ENCODE peak calls at places on chromosomes 3 and 15, in six cellular contexts. C is OCI-LY7, U is neural progenitor cell, R is left lung, W is RWPE1, V is Peyer's patch. M is an unnamed sample.

GRCh38 chr3:63625161-63625560 is 27.3 kb upstream of the SNTN start:
- DNase-seq in C (no peak), V (no peak), R (no peak), W (peak), U (no peak), M (no peak)

GRCh38 chr3:156535162-156535627 is 19.7 kb downstream of the SSR3 start:
- DNase-seq in U (no peak), R (peak), V (no peak), W (peak), C (peak), M (peak)

GRCh38 chr15:43958894-43959330 is 132.1 kb downstream of the WDR76 start:
- DNase-seq in W (peak), C (no peak), U (peak), R (no peak), V (no peak), M (no peak)

GRCh38 chr3:43995078-43995928 is 246.4 kb upstream of the TOPAZ1 start:
- DNase-seq in C (peak), R (no peak), V (peak), W (peak), U (peak), M (no peak)

GRCh38 chr3:122247825-122248185 is 64.3 kb downstream of the CASR start:
- DNase-seq in W (no peak), C (peak), R (no peak), U (no peak), V (peak), M (no peak)

GRCh38 chr15:94704421-94704820 is 473.1 kb downstream of the MCTP2 start:
- DNase-seq in W (no peak), C (no peak), V (no peak), R (no peak), U (no peak), M (no peak)

GRCh38 chr3:81434171-81434570 is 327.3 kb downstream of the GBE1 start:
- DNase-seq in C (no peak), W (no peak), V (no peak), U (no peak), R (no peak), M (no peak)

GRCh38 chr3:49914906-49915305 is 11.2 kb upstream of the MST1R start:
- DNase-seq in V (no peak), R (no peak), U (no peak), C (no peak), W (no peak), M (no peak)

GRCh38 chr15:68054658-68055223 is 626 bp downstream of the PIAS1 start:
- DNase-seq in C (peak), V (peak), R (peak), U (peak), W (peak), M (peak)

GRCh38 chr3:120425877-120426276 is 24.9 kb downstream of the FSTL1 start:
- DNase-seq in W (no peak), R (no peak), C (no peak), U (no peak), V (no peak), M (no peak)

GRCh38 chr3:193544289-193544688 is 10.4 kb downstream of the ATP13A4 start:
- DNase-seq in V (no peak), C (no peak), U (no peak), R (no peak), W (no peak), M (no peak)

GRCh38 chr3:42061042-42061710 is 30.0 kb upstream of the TRAK1 start:
- DNase-seq in W (no peak), V (no peak), R (no peak), U (no peak), C (no peak), M (no peak)

GRCh38 chr3:115857518-115858136 is 234.3 kb downstream of the GAP43 start:
- DNase-seq in W (no peak), V (no peak), U (no peak), C (no peak), R (no peak), M (no peak)

GRCh38 chr3:183892610-183893214 is 8.0 kb upstream of the PARL start:
- DNase-seq in R (no peak), U (no peak), V (no peak), C (no peak), W (no peak), M (no peak)

GRCh38 chr3:123695152-123695551 is 110.3 kb upstream of the HACD2 start:
- DNase-seq in W (no peak), V (no peak), R (no peak), U (no peak), C (no peak), M (no peak)

GRCh38 chr15:80645494-80646065 is 49.5 kb upstream of the ABHD17C start:
- DNase-seq in W (no peak), U (no peak), R (no peak), C (no peak), V (no peak), M (no peak)

GRCh38 chr3:71931930-71932329 is 147.0 kb upstream of the PROK2 start:
- DNase-seq in C (no peak), W (no peak), U (no peak), V (no peak), R (no peak), M (no peak)

GRCh38 chr3:58522759-58523425 is 14.1 kb downstream of the ACOX2 start:
- DNase-seq in V (no peak), R (no peak), C (no peak), U (no peak), W (no peak), M (no peak)

GRCh38 chr3:58528629-58529028 is 8.4 kb downstream of the ACOX2 start:
- DNase-seq in C (no peak), W (peak), R (peak), U (no peak), V (no peak), M (no peak)

GRCh38 chr3:58524326-58524888 is 12.6 kb downstream of the ACOX2 start:
- DNase-seq in V (no peak), U (no peak), C (no peak), W (no peak), R (no peak), M (peak)

GRCh38 chr3:58529516-58530353 is 7.3 kb downstream of the ACOX2 start:
- DNase-seq in W (no peak), U (peak), C (peak), V (no peak), R (no peak), M (no peak)

DNA sequence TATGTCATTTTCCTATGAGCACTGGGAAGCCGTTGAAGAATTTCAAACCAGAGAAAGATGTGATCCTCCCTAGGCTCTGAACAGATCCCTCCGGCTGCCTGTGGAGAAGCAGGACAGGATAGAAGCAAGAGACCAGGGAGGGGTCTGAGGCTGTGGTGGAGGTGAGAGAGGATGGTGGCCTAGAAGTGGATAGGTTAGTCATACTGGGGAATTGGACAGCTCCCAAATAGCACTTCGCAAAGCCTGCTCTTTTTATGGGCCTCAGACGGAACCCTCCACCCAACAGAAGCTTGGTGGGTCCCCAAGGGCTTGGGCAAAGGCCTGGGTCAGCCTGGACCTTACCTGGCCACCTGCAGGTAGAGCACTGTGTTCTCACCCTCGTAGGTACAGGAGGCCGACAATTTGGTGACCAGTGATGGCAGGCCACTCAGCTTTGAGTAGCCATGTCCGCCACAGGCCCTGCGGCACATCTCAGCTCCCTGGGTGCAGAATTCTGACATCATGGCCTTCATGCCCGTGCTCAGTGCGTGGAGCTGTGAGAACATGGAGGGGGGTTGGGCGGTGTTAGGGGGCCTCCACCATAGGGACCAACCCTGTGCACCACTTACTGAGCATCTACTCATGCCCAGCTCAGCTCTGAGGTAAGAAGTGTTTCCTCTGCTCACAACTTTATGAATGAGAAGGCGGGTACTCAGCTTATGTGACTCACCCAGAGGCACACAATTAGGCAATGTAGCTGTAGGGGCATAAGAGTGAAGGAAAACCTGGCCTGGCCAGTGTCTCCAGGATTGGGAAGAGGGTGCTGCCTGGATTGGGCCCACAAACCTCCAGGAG is 10.6 kb downstream of the ACOX2 start:
- DNase-seq in C (no peak), R (no peak), W (peak), U (no peak), V (no peak), M (no peak)
- TF ChIP-seq CTCF in C (no peak), R (no peak), W (no peak), U (no peak), V (no peak), M (no peak)

GRCh38 chr3:188931531-188931930 is 240.2 kb upstream of the TPRG1 start:
- DNase-seq in C (peak), W (no peak), V (no peak), U (no peak), R (no peak), M (no peak)

GRCh38 chr3:188927971-188928370 is 243.8 kb upstream of the TPRG1 start:
- DNase-seq in U (no peak), R (no peak), W (no peak), V (no peak), C (no peak), M (no peak)

GRCh38 chr3:188926141-188926540 is 245.6 kb upstream of the TPRG1 start:
- DNase-seq in U (no peak), C (no peak), V (no peak), R (no peak), W (no peak), M (no peak)

GRCh38 chr3:188926741-188927650 is 244.8 kb upstream of the TPRG1 start:
- DNase-seq in V (no peak), C (no peak), R (no peak), W (no peak), U (no peak), M (no peak)

GRCh38 chr3:188929138-188929537 is 242.6 kb upstream of the TPRG1 start:
- DNase-seq in C (no peak), V (no peak), U (peak), W (no peak), R (no peak), M (no peak)
- TF ChIP-seq CTCF in C (no peak), V (peak), U (peak), W (no peak), R (no peak), M (no peak)

DNA sequence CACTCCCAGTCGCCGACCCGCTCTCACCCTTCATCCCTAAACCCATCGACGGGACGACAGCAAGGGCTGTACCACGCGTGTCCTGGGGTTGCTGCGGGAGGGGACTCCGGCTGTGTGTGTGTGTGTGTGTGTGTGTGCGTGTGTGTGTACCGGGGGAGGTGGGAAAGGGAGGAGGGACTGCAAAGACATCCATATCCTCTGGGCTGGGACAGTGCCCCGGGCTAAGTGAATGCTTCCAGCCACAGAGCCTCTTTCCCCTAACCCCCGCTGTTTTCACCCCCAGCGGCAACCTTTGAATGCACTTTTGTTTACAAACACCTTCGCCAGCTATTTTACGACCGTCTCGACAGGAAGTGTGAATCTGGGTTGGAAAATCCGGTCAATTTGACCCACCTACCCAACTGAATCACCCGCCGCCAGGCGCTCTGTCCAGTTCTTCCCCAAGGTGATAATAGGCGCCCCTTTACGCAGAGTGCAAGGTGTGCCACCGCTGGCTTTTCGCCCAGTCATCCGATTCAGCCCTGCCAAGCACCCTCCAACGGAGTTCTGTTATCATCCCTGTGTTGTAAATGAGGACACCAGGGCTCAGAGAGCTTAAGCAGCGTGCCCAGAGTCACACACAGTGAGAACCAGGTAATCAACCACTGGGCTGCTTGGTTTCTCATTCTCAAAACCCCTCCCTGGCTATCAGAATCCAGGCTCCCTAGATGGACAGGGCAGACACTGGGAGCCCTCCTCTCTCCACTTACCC is 719 bp upstream of the AMOTL2 start:
- DNase-seq in W (peak), C (no peak), U (peak), V (no peak), R (no peak), M (no peak)
- TF ChIP-seq CTCF in W (no peak), C (no peak), U (no peak), V (no peak), R (no peak), M (no peak)

GRCh38 chr3:181868576-181868975 is 156.9 kb downstream of the SOX2 start:
- DNase-seq in W (no peak), R (no peak), U (no peak), C (peak), V (no peak), M (no peak)
- TF ChIP-seq CTCF in W (no peak), R (no peak), U (no peak), C (peak), V (no peak), M (no peak)

GRCh38 chr15:77865701-77866100 is 211.8 kb downstream of the TBC1D2B start:
- DNase-seq in R (peak), W (no peak), C (no peak), V (no peak), U (no peak), M (no peak)
- TF ChIP-seq CTCF in R (no peak), W (no peak), C (no peak), V (no peak), U (no peak), M (no peak)

DNA sequence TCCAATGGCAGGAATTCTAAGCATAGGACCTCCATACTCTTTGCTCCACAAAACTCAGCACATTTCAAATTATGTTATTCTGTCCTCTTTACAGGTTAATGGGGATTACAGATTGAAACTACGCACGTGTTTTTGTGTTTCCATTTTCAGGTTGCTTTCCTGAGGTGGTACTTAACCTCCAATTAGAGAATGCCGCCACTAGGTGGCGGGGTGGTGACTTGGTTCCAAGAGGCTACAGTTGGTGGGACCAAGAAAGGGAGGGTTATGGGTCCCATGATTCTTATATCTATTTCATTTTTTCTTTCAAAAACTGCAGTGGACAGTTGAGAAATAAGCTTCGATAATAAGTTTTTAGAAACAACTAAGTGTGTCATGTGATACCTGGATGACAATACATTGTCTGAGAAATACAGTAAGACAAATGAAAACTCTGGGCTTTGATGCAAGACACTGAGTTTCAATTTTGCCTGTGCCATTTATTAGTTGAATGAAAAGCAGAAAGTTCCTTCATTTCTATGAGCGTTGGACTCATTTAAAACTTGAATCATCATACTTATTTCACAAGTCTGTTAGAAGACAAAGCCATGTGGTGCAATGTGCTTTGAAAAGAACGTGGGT is 539.0 kb downstream of the FGF12 start:
- DNase-seq in C (peak), V (peak), U (peak), W (peak), R (peak), M (peak)
- TF ChIP-seq CTCF in C (peak), V (peak), U (peak), W (peak), R (peak), M (peak)

M was measured in mesothelial cell of epicardium.